ENCODE peak calls at places on chromosome 16, in four cellular contexts. R is A172; T is NT2/D1; O is stimulated activated CD4-positive, alpha-beta T cell treated with anti-CD3 and anti-CD28 coated beads, Interleukin-12 subunit alpha, Interleukin-12 subunit beta, amount 100 ng/mL, for 4 hours. Q is an unnamed sample.

GRCh38 chr16:85746431-85747227 is 4.3 kb downstream of the C16orf74 start:
- DNase-seq in O (no peak), R (peak), T (no peak), Q (no peak)

GRCh38 chr16:88705746-88706287 is 391 bp downstream of the RNF166 start:
- DNase-seq in O (peak), T (no peak), R (no peak), Q (no peak)

GRCh38 chr16:20884240-20884556 is 16.0 kb downstream of the DCUN1D3 start:
- DNase-seq in O (no peak), T (no peak), R (no peak), Q (peak)

GRCh38 chr16:28543072-28543471 is 4.3 kb upstream of the NUPR1 start:
- DNase-seq in T (no peak), O (no peak), R (no peak), Q (no peak)

GRCh38 chr16:12573730-12574383 is 229.8 kb downstream of the CPPED1 start:
- DNase-seq in O (peak), T (peak), R (peak), Q (peak)

GRCh38 chr16:57606847-57607501 is 21.5 kb upstream of the ADGRG1 start:
- DNase-seq in O (no peak), R (no peak), T (no peak), Q (no peak)

GRCh38 chr16:88540346-88540977 is 29.7 kb upstream of the ZC3H18 start:
- DNase-seq in R (no peak), O (no peak), T (no peak), Q (no peak)

GRCh38 chr16:54361246-54361645 is 74.7 kb upstream of the IRX3 start:
- DNase-seq in O (no peak), R (no peak), T (no peak), Q (no peak)

GRCh38 chr16:31474173-31474714 is 2.3 kb downstream of the TGFB1I1 start:
- DNase-seq in O (no peak), R (no peak), T (no peak), Q (peak)

GRCh38 chr16:8958344-8958808 is 5.3 kb downstream of the USP7 start:
- DNase-seq in T (no peak), O (no peak), R (peak), Q (peak)

GRCh38 chr16:1258906-1259759 is 3.3 kb downstream of the TPSD1 start:
- DNase-seq in R (no peak), T (no peak), O (no peak), Q (no peak)

GRCh38 chr16:3282103-3282746 is 1.1 kb upstream of the ZNF263 start:
- DNase-seq in T (no peak), R (no peak), O (no peak), Q (peak)

GRCh38 chr16:2981899-2982250 is 1.6 kb upstream of the PKMYT1 start:
- DNase-seq in T (no peak), R (no peak), O (no peak), Q (no peak)

GRCh38 chr16:85003723-85004586 is 7.4 kb downstream of the ZDHHC7 start:
- DNase-seq in O (no peak), R (no peak), T (no peak), Q (no peak)

GRCh38 chr16:72129976-72130656 is 36.5 kb downstream of the DHX38 start:
- DNase-seq in R (no peak), T (no peak), O (no peak), Q (no peak)

Q was measured in RPMI7951.